ENCODE peak calls at places on chromosomes 6 and 20, in ten cellular contexts. V, S, Q, I, P, J, L, Y, R and C are unnamed samples.

GRCh38 chr20:40232288-40232687 is 456.7 kb downstream of the MAFB start:
- DNase-seq in V (no peak), S (no peak), Q (no peak), I (no peak), P (no peak), J (no peak), L (no peak), Y (no peak), R (no peak), C (no peak)

GRCh38 chr20:37406010-37406998 is 60.4 kb downstream of the SRC start:
- DNase-seq in V (no peak), S (no peak), Q (no peak), I (no peak), P (no peak), J (peak), L (no peak), Y (peak), R (peak), C (no peak)

GRCh38 chr20:64064145-64064698 is 1.2 kb downstream of the TCEA2 start:
- DNase-seq in V (peak), S (peak), Q (no peak), I (peak), P (peak), J (peak), L (no peak), Y (no peak), R (no peak), C (no peak)

GRCh38 chr20:44910690-44911262 is 916 bp downstream of the PABPC1L start:
- DNase-seq in V (no peak), S (no peak), Q (no peak), I (no peak), P (no peak), J (no peak), L (no peak), Y (no peak), R (no peak), C (peak)

GRCh38 chr20:38680492-38681118 is 43.7 kb upstream of the SLC32A1 start:
- DNase-seq in V (no peak), S (no peak), Q (no peak), I (peak), P (peak), J (no peak), L (no peak), Y (no peak), R (no peak), C (peak)

GRCh38 chr6:27334141-27334540 is 22.1 kb upstream of the POM121L2 start:
- DNase-seq in V (no peak), S (no peak), Q (no peak), I (no peak), P (no peak), J (no peak), L (no peak), Y (no peak), R (no peak), C (no peak)

GRCh38 chr6:130293800-130294199 is 71.0 kb upstream of the SAMD3 start:
- DNase-seq in V (no peak), S (no peak), Q (peak), I (peak), P (peak), J (no peak), L (no peak), Y (no peak), R (peak), C (peak)

GRCh38 chr6:51528556-51528955 is 558.9 kb downstream of the PKHD1 start:
- DNase-seq in V (no peak), S (no peak), Q (no peak), I (no peak), P (no peak), J (no peak), L (no peak), Y (no peak), R (no peak), C (no peak)

GRCh38 chr20:21166801-21167200 is 40.9 kb downstream of the KIZ start:
- DNase-seq in V (no peak), S (no peak), Q (no peak), I (no peak), P (no peak), J (no peak), L (no peak), Y (no peak), R (no peak), C (no peak)

GRCh38 chr6:80535914-80536565 is 429.6 kb downstream of the BCKDHB start:
- DNase-seq in V (no peak), S (no peak), Q (no peak), I (peak), P (no peak), J (no peak), L (no peak), Y (no peak), R (no peak), C (no peak)

GRCh38 chr20:50690979-50691584 is at the start of gene RIPOR3:
- DNase-seq in V (no peak), S (peak), Q (no peak), I (no peak), P (no peak), J (no peak), L (no peak), Y (peak), R (no peak), C (no peak)

GRCh38 chr6:38396209-38396608 is 243.5 kb downstream of the BTBD9 start:
- DNase-seq in V (no peak), S (no peak), Q (no peak), I (no peak), P (no peak), J (no peak), L (no peak), Y (no peak), R (no peak), C (no peak)

GRCh38 chr6:80174931-80175572 is 68.6 kb downstream of the BCKDHB start:
- DNase-seq in V (peak), S (no peak), Q (no peak), I (peak), P (peak), J (no peak), L (no peak), Y (no peak), R (no peak), C (no peak)

GRCh38 chr6:81865712-81866111 is 113.2 kb upstream of the TENT5A start:
- DNase-seq in V (peak), S (peak), Q (no peak), I (peak), P (peak), J (no peak), L (no peak), Y (no peak), R (no peak), C (no peak)

GRCh38 chr6:50128420-50129005 is 78.8 kb upstream of the DEFB112 start:
- DNase-seq in V (no peak), S (no peak), Q (no peak), I (peak), P (peak), J (no peak), L (no peak), Y (no peak), R (no peak), C (no peak)

GRCh38 chr6:24721461-24722215 is 2.7 kb upstream of the C6orf62 start:
- DNase-seq in V (no peak), S (no peak), Q (no peak), I (no peak), P (no peak), J (no peak), L (no peak), Y (peak), R (peak), C (no peak)

GRCh38 chr6:9789201-9789600 is 625.7 kb downstream of the TFAP2A start:
- DNase-seq in V (peak), S (no peak), Q (no peak), I (no peak), P (peak), J (no peak), L (no peak), Y (no peak), R (no peak), C (no peak)

GRCh38 chr20:35451295-35451694 is 4.1 kb upstream of the CEP250 start:
- DNase-seq in V (no peak), S (no peak), Q (no peak), I (no peak), P (no peak), J (no peak), L (no peak), Y (no peak), R (no peak), C (no peak)

GRCh38 chr20:61572789-61573188 is 320.7 kb downstream of the CDH4 start:
- DNase-seq in V (no peak), S (no peak), Q (no peak), I (no peak), P (no peak), J (no peak), L (no peak), Y (no peak), R (no peak), C (no peak)

GRCh38 chr20:51159303-51159702 is 136.4 kb upstream of the KCNG1 start:
- DNase-seq in V (no peak), S (no peak), Q (no peak), I (no peak), P (no peak), J (no peak), L (no peak), Y (no peak), R (no peak), C (no peak)

GRCh38 chr20:4787069-4787468 is 65.4 kb downstream of the PRND start:
- DNase-seq in V (no peak), S (no peak), Q (no peak), I (peak), P (peak), J (no peak), L (no peak), Y (no peak), R (no peak), C (no peak)

GRCh38 chr6:30763618-30764489 is 19.5 kb upstream of the IER3 start:
- DNase-seq in V (no peak), S (peak), Q (no peak), I (no peak), P (no peak), J (peak), L (no peak), Y (no peak), R (no peak), C (peak)

DNA sequence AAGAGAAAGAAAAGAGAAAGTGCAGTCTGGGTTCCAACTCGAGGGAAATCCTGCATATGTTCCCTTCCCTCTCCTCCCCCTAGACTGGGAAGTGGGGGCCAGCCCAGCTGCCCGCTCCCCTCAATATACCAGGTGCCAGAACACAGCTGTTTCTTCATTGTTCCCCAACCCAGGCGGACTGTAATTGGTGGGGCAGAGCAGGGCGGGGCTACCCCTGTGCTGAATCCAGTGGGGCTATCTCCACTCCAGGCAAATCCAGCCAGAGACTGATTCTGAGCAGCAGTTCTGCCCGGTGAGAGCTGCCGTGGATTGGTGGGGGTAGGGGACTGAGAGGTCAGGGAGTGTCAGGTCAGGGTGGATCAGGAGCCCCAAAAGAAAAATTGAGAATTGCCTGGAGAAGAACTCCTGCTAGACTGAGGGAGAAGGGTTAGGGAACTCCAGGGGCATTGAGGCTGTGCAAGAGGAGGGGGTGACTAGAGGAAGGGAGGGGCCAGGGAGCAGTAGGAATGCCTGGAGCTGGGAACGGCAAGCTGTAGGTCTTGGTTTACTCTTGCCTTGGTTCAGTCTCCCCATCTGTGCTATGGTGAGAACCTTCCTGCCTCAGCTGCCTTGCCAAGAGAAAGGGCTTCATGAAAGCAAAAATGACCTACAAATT is at the start of gene MYMX:
- DNase-seq in V (no peak), S (no peak), Q (no peak), I (no peak), P (no peak), J (peak), L (no peak), Y (peak), R (no peak), C (no peak)
- H3K4me3 ChIP-seq in V (no peak), S (no peak), Q (no peak), I (no peak), P (no peak), J (no peak), L (no peak), Y (peak), R (no peak), C (no peak)

GRCh38 chr6:150767161-150767560 is 98.3 kb upstream of the MTHFD1L start:
- DNase-seq in V (no peak), S (no peak), Q (no peak), I (no peak), P (no peak), J (no peak), L (no peak), Y (no peak), R (no peak), C (no peak)
- H3K4me3 ChIP-seq in V (no peak), S (no peak), Q (no peak), I (no peak), P (no peak), J (no peak), L (no peak), Y (peak), R (no peak), C (no peak)

DNA sequence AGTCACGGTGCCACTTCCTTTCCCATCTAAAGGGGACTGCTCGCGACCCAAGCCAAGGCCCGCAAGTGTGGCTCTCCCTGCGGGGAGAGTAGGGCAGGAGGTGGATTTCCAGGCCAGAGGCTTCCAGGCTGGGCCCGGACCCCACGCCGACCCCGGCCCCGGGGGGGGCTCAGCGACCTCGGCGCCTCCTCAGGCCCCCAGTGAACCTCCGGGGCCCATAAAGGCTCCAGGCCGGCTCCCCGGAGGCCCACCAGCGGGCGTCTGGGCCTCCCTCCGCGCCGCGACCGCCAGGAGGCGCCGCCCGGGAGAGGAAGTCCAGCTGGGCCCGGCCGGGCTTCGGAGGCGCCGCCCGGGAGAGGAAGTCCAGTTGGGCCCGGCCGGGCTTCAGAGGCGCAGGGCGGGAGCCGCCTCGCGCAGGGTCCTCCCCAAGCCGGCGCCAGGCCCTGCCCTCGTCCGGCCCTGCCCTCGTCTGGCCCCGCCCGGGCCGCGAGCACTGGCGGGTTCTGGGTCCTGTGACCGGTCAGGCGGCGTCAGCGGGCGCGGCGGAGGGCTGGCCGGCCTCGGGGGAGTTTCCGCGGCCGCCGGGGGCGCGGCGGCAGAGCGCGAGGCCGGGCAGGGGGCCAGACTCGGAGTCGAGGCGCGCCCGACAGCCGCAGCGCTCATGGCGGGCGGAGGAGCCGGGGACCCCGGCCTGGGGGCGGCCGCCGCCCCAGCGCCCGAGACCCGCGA is at the start of gene RAB32:
- DNase-seq in V (peak), S (peak), Q (peak), I (peak), P (peak), J (peak), L (peak), Y (peak), R (peak), C (peak)
- H3K4me3 ChIP-seq in V (peak), S (peak), Q (peak), I (peak), P (peak), J (peak), L (peak), Y (peak), R (peak), C (peak)

GRCh38 chr20:45934046-45934586 is 367 bp upstream of the PCIF1 start:
- DNase-seq in V (no peak), S (no peak), Q (no peak), I (peak), P (peak), J (peak), L (peak), Y (peak), R (peak), C (peak)
- H3K4me3 ChIP-seq in V (peak), S (peak), Q (peak), I (peak), P (peak), J (peak), L (peak), Y (peak), R (peak), C (peak)

GRCh38 chr6:89244237-89244985 is 27.3 kb upstream of the GABRR1 start:
- DNase-seq in V (no peak), S (no peak), Q (no peak), I (no peak), P (no peak), J (no peak), L (no peak), Y (no peak), R (peak), C (no peak)
- H3K4me3 ChIP-seq in V (no peak), S (no peak), Q (no peak), I (no peak), P (no peak), J (no peak), L (no peak), Y (no peak), R (no peak), C (no peak)

GRCh38 chr6:36180126-36180525 is 16.4 kb upstream of the BRPF3 start:
- DNase-seq in V (no peak), S (no peak), Q (no peak), I (no peak), P (no peak), J (no peak), L (no peak), Y (no peak), R (no peak), C (no peak)

GRCh38 chr6:36187446-36187845 is 9.1 kb upstream of the BRPF3 start:
- DNase-seq in V (no peak), S (no peak), Q (no peak), I (no peak), P (no peak), J (no peak), L (no peak), Y (no peak), R (no peak), C (no peak)

GRCh38 chr6:36178544-36178943 is 18.0 kb upstream of the BRPF3 start:
- DNase-seq in V (no peak), S (no peak), Q (no peak), I (no peak), P (no peak), J (no peak), L (no peak), Y (no peak), R (no peak), C (no peak)

DNA sequence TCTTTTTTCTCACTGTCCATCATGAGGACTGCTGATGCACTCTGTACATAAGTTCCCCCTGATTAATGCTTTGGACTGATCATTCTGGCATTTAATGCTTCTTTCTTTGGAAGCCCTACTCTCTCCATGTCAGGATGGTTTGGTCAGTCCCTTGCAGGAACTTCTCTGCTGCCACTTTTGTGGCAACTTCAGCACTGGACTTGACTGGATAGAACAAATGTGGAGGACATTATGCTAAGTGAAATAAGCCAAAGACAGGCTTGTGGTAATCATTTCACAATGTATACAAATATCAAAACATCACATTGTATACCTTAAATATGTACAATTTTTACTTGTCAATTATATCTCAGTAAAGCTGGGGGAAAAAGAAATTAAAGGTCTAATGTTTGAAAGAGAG is 12.2 kb upstream of the BRPF3 start:
- DNase-seq in V (no peak), S (no peak), Q (no peak), I (no peak), P (no peak), J (no peak), L (no peak), Y (no peak), R (no peak), C (no peak)
- H3K4me3 ChIP-seq in V (no peak), S (no peak), Q (no peak), I (no peak), P (no peak), J (no peak), L (no peak), Y (no peak), R (no peak), C (no peak)